ENCODE peak calls at places on chromosomes 5 and 9, in nine cellular contexts. Y, G, I, J, L, S, X, P and R are unnamed samples.

GRCh38 chr9:87206064-87206661 is 258.9 kb upstream of the GAS1 start:
- DNase-seq in Y (peak; percentile 70), G (no peak), I (no peak), J (no peak), L (no peak), S (no peak), X (no peak), P (peak; percentile 36), R (no peak)

GRCh38 chr9:69971643-69972449 is 71.8 kb upstream of the MAMDC2 start:
- DNase-seq in Y (peak; percentile 72), G (peak; percentile 91), I (peak; percentile 71), J (peak; percentile 17), L (peak; percentile 35), S (peak; percentile 66), X (peak; percentile 65), P (peak; percentile 64), R (peak; percentile 46)

GRCh38 chr5:108900668-108901067 is 153.0 kb downstream of the FER start:
- DNase-seq in Y (peak; percentile 56), G (no peak), I (no peak), J (no peak), L (no peak), S (no peak), X (peak; percentile 19), P (no peak), R (no peak)

GRCh38 chr9:87558606-87559005 is 60.9 kb downstream of the DAPK1 start:
- DNase-seq in Y (no peak), G (no peak), I (no peak), J (no peak), L (no peak), S (no peak), X (no peak), P (no peak), R (no peak)

GRCh38 chr9:96293481-96293880 is 8.5 kb downstream of the HSD17B3 start:
- DNase-seq in Y (peak; percentile 64), G (no peak), I (no peak), J (no peak), L (no peak), S (no peak), X (peak; percentile 3), P (peak; percentile 10), R (no peak)

GRCh38 chr5:68446070-68446357 is 230.5 kb downstream of the PIK3R1 start:
- DNase-seq in Y (no peak), G (no peak), I (no peak), J (no peak), L (no peak), S (no peak), X (no peak), P (no peak), R (no peak)

GRCh38 chr5:137122075-137122474 is 377.1 kb downstream of the SPOCK1 start:
- DNase-seq in Y (no peak), G (no peak), I (peak; percentile 85), J (no peak), L (no peak), S (no peak), X (no peak), P (no peak), R (no peak)

GRCh38 chr9:17204611-17205165 is 69.8 kb downstream of the CNTLN start:
- DNase-seq in Y (no peak), G (no peak), I (no peak), J (no peak), L (no peak), S (no peak), X (no peak), P (peak; percentile 11), R (no peak)

GRCh38 chr5:60522299-60522915 is 177.6 kb downstream of the DEPDC1B start:
- DNase-seq in Y (peak; percentile 60), G (no peak), I (peak; percentile 82), J (no peak), L (no peak), S (no peak), X (no peak), P (peak; percentile 75), R (no peak)

GRCh38 chr5:109516385-109516784 is 106.6 kb upstream of the PJA2 start:
- DNase-seq in Y (peak; percentile 28), G (no peak), I (peak; percentile 39), J (no peak), L (no peak), S (no peak), X (no peak), P (peak; percentile 28), R (no peak)

GRCh38 chr5:92019376-92019990 is 636.4 kb upstream of the ARRDC3 start:
- DNase-seq in Y (peak; percentile 65), G (no peak), I (no peak), J (no peak), L (no peak), S (no peak), X (no peak), P (no peak), R (no peak)

GRCh38 chr5:6193315-6193714 is 185.0 kb downstream of the MED10 start:
- DNase-seq in Y (no peak), G (no peak), I (no peak), J (no peak), L (no peak), S (no peak), X (peak; percentile 91), P (no peak), R (no peak)

GRCh38 chr9:107423540-107423939 is 66.0 kb downstream of the KLF4 start:
- DNase-seq in Y (no peak), G (no peak), I (no peak), J (no peak), L (no peak), S (no peak), X (no peak), P (no peak), R (no peak)

GRCh38 chr5:177209610-177210009 is 76.0 kb downstream of the NSD1 start:
- DNase-seq in Y (no peak), G (no peak), I (no peak), J (no peak), L (no peak), S (no peak), X (no peak), P (no peak), R (no peak)

GRCh38 chr5:137214446-137215189 is 284.5 kb downstream of the SPOCK1 start:
- DNase-seq in Y (peak; percentile 16), G (no peak), I (peak; percentile 41), J (no peak), L (no peak), S (no peak), X (no peak), P (no peak), R (no peak)

GRCh38 chr5:88393082-88393481 is 124.4 kb upstream of the TMEM161B start:
- DNase-seq in Y (no peak), G (no peak), I (no peak), J (no peak), L (no peak), S (no peak), X (no peak), P (no peak), R (no peak)

GRCh38 chr9:88579363-88579715 is 44.4 kb downstream of the NXNL2 start:
- DNase-seq in Y (no peak), G (no peak), I (no peak), J (no peak), L (no peak), S (no peak), X (no peak), P (no peak), R (no peak)